ENCODE peak calls at places on chromosomes 11 and 22, in six cellular contexts. One of them, this sample, is unnamed.

GRCh38 chr22:50702261-50702671 is 29.6 kb downstream of the SHANK3 start:
- DNase-seq in globus pallidus: no peak
- DNase-seq in germinal center: no peak
- DNase-seq in PC-3: no peak
- DNase-seq in left lobe of liver: no peak
- DNase-seq in Caco-2: no peak
- DNase-seq in this sample: no peak

GRCh38 chr11:11027271-11027670 is 169.4 kb upstream of the ZBED5 start:
- DNase-seq in Caco-2: no peak
- DNase-seq in germinal center: no peak
- DNase-seq in globus pallidus: peak
- DNase-seq in PC-3: peak
- DNase-seq in left lobe of liver: no peak
- DNase-seq in this sample: no peak

GRCh38 chr11:45262900-45263299 is 23.2 kb downstream of the SYT13 start:
- DNase-seq in Caco-2: no peak
- DNase-seq in germinal center: no peak
- DNase-seq in globus pallidus: no peak
- DNase-seq in PC-3: no peak
- DNase-seq in left lobe of liver: no peak
- DNase-seq in this sample: peak

GRCh38 chr11:90476442-90477007 is 253.7 kb upstream of the CHORDC1 start:
- DNase-seq in left lobe of liver: no peak
- DNase-seq in germinal center: no peak
- DNase-seq in PC-3: peak
- DNase-seq in Caco-2: no peak
- DNase-seq in globus pallidus: peak
- DNase-seq in this sample: peak

GRCh38 chr11:132886335-132886734 is 646.0 kb downstream of the OPCML start:
- DNase-seq in PC-3: no peak
- DNase-seq in left lobe of liver: no peak
- DNase-seq in globus pallidus: no peak
- DNase-seq in germinal center: no peak
- DNase-seq in Caco-2: no peak
- DNase-seq in this sample: no peak

GRCh38 chr22:41598081-41598480 is 8.4 kb upstream of the PMM1 start:
- DNase-seq in PC-3: peak
- DNase-seq in globus pallidus: no peak
- DNase-seq in Caco-2: no peak
- DNase-seq in left lobe of liver: no peak
- DNase-seq in germinal center: no peak
- DNase-seq in this sample: no peak

GRCh38 chr22:45268958-45269844 is 15.5 kb upstream of the UPK3A start:
- DNase-seq in left lobe of liver: peak
- DNase-seq in globus pallidus: peak
- DNase-seq in Caco-2: peak
- DNase-seq in PC-3: peak
- DNase-seq in germinal center: peak
- DNase-seq in this sample: peak

GRCh38 chr22:19115628-19116027 is 6.6 kb downstream of the DGCR2 start:
- DNase-seq in PC-3: no peak
- DNase-seq in left lobe of liver: no peak
- DNase-seq in globus pallidus: peak
- DNase-seq in germinal center: no peak
- DNase-seq in Caco-2: no peak
- DNase-seq in this sample: peak